ENCODE peak calls at places on chromosome 5, in eight cellular contexts. One of them, this sample, is unnamed.

GRCh38 chr5:28254846-28255245 is 1216.5 kb upstream of the CDH9 start:
- DNase-seq in spleen: no peak
- DNase-seq in RWPE1: no peak
- DNase-seq in left ventricle myocardium inferior: no peak
- DNase-seq in fibroblast of lung: peak
- DNase-seq in OCI-LY7: no peak
- DNase-seq in endothelial cell: no peak
- DNase-seq in lower lobe of right lung: no peak
- DNase-seq in this sample: no peak

GRCh38 chr5:26761040-26761439 is 277.3 kb downstream of the CDH9 start:
- DNase-seq in fibroblast of lung: no peak
- DNase-seq in RWPE1: no peak
- DNase-seq in OCI-LY7: no peak
- DNase-seq in lower lobe of right lung: no peak
- DNase-seq in left ventricle myocardium inferior: no peak
- DNase-seq in endothelial cell: no peak
- DNase-seq in spleen: no peak
- DNase-seq in this sample: no peak

GRCh38 chr5:60404171-60404570 is 295.8 kb downstream of the DEPDC1B start:
- DNase-seq in endothelial cell: no peak
- DNase-seq in lower lobe of right lung: no peak
- DNase-seq in left ventricle myocardium inferior: no peak
- DNase-seq in fibroblast of lung: no peak
- DNase-seq in spleen: no peak
- DNase-seq in RWPE1: no peak
- DNase-seq in OCI-LY7: no peak
- DNase-seq in this sample: no peak

GRCh38 chr5:1545798-1546355 is 22.1 kb upstream of the LPCAT1 start:
- DNase-seq in spleen: no peak
- DNase-seq in RWPE1: peak
- DNase-seq in fibroblast of lung: no peak
- DNase-seq in lower lobe of right lung: peak
- DNase-seq in OCI-LY7: no peak
- DNase-seq in left ventricle myocardium inferior: no peak
- DNase-seq in endothelial cell: no peak
- DNase-seq in this sample: no peak

GRCh38 chr5:9698125-9698848 is 68.1 kb upstream of the TAS2R1 start:
- DNase-seq in spleen: no peak
- DNase-seq in left ventricle myocardium inferior: no peak
- DNase-seq in endothelial cell: no peak
- DNase-seq in fibroblast of lung: peak
- DNase-seq in lower lobe of right lung: no peak
- DNase-seq in RWPE1: no peak
- DNase-seq in OCI-LY7: no peak
- DNase-seq in this sample: no peak

GRCh38 chr5:110288766-110289165 is 437.7 kb downstream of the TMEM232 start:
- DNase-seq in lower lobe of right lung: no peak
- DNase-seq in endothelial cell: no peak
- DNase-seq in RWPE1: no peak
- DNase-seq in OCI-LY7: no peak
- DNase-seq in spleen: no peak
- DNase-seq in fibroblast of lung: peak
- DNase-seq in left ventricle myocardium inferior: no peak
- DNase-seq in this sample: no peak

GRCh38 chr5:178460598-178461425 is 129.4 kb downstream of the COL23A1 start:
- DNase-seq in left ventricle myocardium inferior: peak
- DNase-seq in endothelial cell: peak
- DNase-seq in OCI-LY7: peak
- DNase-seq in spleen: peak
- DNase-seq in fibroblast of lung: peak
- DNase-seq in RWPE1: peak
- DNase-seq in lower lobe of right lung: peak
- DNase-seq in this sample: peak

GRCh38 chr5:141192110-141192725 is at the start of gene PCDHB10:
- DNase-seq in OCI-LY7: peak
- DNase-seq in RWPE1: no peak
- DNase-seq in endothelial cell: peak
- DNase-seq in spleen: no peak
- DNase-seq in fibroblast of lung: peak
- DNase-seq in left ventricle myocardium inferior: no peak
- DNase-seq in lower lobe of right lung: no peak
- DNase-seq in this sample: no peak

GRCh38 chr5:51475628-51476027 is 92.4 kb downstream of the ISL1 start:
- DNase-seq in RWPE1: no peak
- DNase-seq in fibroblast of lung: no peak
- DNase-seq in OCI-LY7: no peak
- DNase-seq in spleen: no peak
- DNase-seq in lower lobe of right lung: no peak
- DNase-seq in endothelial cell: no peak
- DNase-seq in left ventricle myocardium inferior: no peak
- DNase-seq in this sample: no peak

GRCh38 chr5:134138416-134139376 is 24.2 kb downstream of the TCF7 start:
- DNase-seq in fibroblast of lung: no peak
- DNase-seq in RWPE1: peak
- DNase-seq in lower lobe of right lung: peak
- DNase-seq in left ventricle myocardium inferior: peak
- DNase-seq in spleen: peak
- DNase-seq in endothelial cell: no peak
- DNase-seq in OCI-LY7: no peak
- DNase-seq in this sample: peak
- TF ChIP-seq CTCF in fibroblast of lung: no peak
- TF ChIP-seq CTCF in RWPE1: no peak
- TF ChIP-seq CTCF in lower lobe of right lung: no peak
- TF ChIP-seq CTCF in left ventricle myocardium inferior: no peak
- TF ChIP-seq CTCF in spleen: no peak
- TF ChIP-seq CTCF in endothelial cell: no peak
- TF ChIP-seq CTCF in OCI-LY7: no peak
- TF ChIP-seq CTCF in this sample: no peak

GRCh38 chr5:80935811-80936385 is 24.3 kb upstream of the RASGRF2 start:
- DNase-seq in fibroblast of lung: no peak
- DNase-seq in OCI-LY7: no peak
- DNase-seq in RWPE1: no peak
- DNase-seq in left ventricle myocardium inferior: no peak
- DNase-seq in lower lobe of right lung: no peak
- DNase-seq in endothelial cell: no peak
- DNase-seq in spleen: no peak
- DNase-seq in this sample: no peak
- TF ChIP-seq CTCF in fibroblast of lung: no peak
- TF ChIP-seq CTCF in OCI-LY7: peak
- TF ChIP-seq CTCF in RWPE1: no peak
- TF ChIP-seq CTCF in left ventricle myocardium inferior: no peak
- TF ChIP-seq CTCF in lower lobe of right lung: no peak
- TF ChIP-seq CTCF in endothelial cell: no peak
- TF ChIP-seq CTCF in spleen: no peak
- TF ChIP-seq CTCF in this sample: no peak

DNA sequence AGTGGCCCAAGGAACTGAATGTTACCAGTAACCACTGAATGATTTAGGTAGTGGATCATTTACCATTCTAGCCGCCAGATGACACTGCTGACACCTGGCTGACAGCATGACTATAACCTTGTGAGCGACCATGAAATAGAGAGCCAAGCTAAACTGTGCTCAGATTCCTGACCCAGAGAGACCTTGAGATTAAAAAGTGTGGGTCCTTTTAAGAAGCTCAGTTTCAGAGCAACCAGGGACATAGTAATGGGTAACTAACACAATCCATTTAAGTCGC is 566.0 kb downstream of the EFNA5 start:
- DNase-seq in spleen: no peak
- DNase-seq in left ventricle myocardium inferior: no peak
- DNase-seq in RWPE1: peak
- DNase-seq in lower lobe of right lung: no peak
- DNase-seq in OCI-LY7: peak
- DNase-seq in endothelial cell: no peak
- DNase-seq in fibroblast of lung: no peak
- DNase-seq in this sample: no peak
- TF ChIP-seq CTCF in spleen: no peak
- TF ChIP-seq CTCF in left ventricle myocardium inferior: peak
- TF ChIP-seq CTCF in RWPE1: peak
- TF ChIP-seq CTCF in lower lobe of right lung: no peak
- TF ChIP-seq CTCF in OCI-LY7: peak
- TF ChIP-seq CTCF in endothelial cell: no peak
- TF ChIP-seq CTCF in fibroblast of lung: no peak
- TF ChIP-seq CTCF in this sample: no peak

GRCh38 chr5:76485511-76485910 is 82.4 kb downstream of the IQGAP2 start:
- DNase-seq in left ventricle myocardium inferior: no peak
- DNase-seq in spleen: no peak
- DNase-seq in lower lobe of right lung: no peak
- DNase-seq in OCI-LY7: no peak
- DNase-seq in RWPE1: no peak
- DNase-seq in endothelial cell: no peak
- DNase-seq in fibroblast of lung: no peak
- DNase-seq in this sample: no peak

GRCh38 chr5:76479973-76480667 is 77.0 kb downstream of the IQGAP2 start:
- DNase-seq in lower lobe of right lung: no peak
- DNase-seq in RWPE1: no peak
- DNase-seq in left ventricle myocardium inferior: no peak
- DNase-seq in endothelial cell: no peak
- DNase-seq in OCI-LY7: no peak
- DNase-seq in fibroblast of lung: no peak
- DNase-seq in spleen: no peak
- DNase-seq in this sample: no peak

GRCh38 chr5:76487784-76488183 is 84.7 kb downstream of the IQGAP2 start:
- DNase-seq in lower lobe of right lung: no peak
- DNase-seq in endothelial cell: no peak
- DNase-seq in RWPE1: no peak
- DNase-seq in spleen: no peak
- DNase-seq in OCI-LY7: no peak
- DNase-seq in left ventricle myocardium inferior: no peak
- DNase-seq in fibroblast of lung: no peak
- DNase-seq in this sample: no peak

GRCh38 chr5:76482961-76483360 is 79.9 kb downstream of the IQGAP2 start:
- DNase-seq in endothelial cell: no peak
- DNase-seq in OCI-LY7: no peak
- DNase-seq in lower lobe of right lung: no peak
- DNase-seq in left ventricle myocardium inferior: no peak
- DNase-seq in fibroblast of lung: no peak
- DNase-seq in spleen: no peak
- DNase-seq in RWPE1: no peak
- DNase-seq in this sample: no peak

GRCh38 chr5:76483433-76483832 is 80.3 kb downstream of the IQGAP2 start:
- DNase-seq in endothelial cell: no peak
- DNase-seq in lower lobe of right lung: no peak
- DNase-seq in OCI-LY7: peak
- DNase-seq in left ventricle myocardium inferior: no peak
- DNase-seq in spleen: no peak
- DNase-seq in fibroblast of lung: no peak
- DNase-seq in RWPE1: no peak
- DNase-seq in this sample: no peak
- TF ChIP-seq CTCF in endothelial cell: no peak
- TF ChIP-seq CTCF in lower lobe of right lung: no peak
- TF ChIP-seq CTCF in OCI-LY7: peak
- TF ChIP-seq CTCF in left ventricle myocardium inferior: no peak
- TF ChIP-seq CTCF in spleen: no peak
- TF ChIP-seq CTCF in fibroblast of lung: no peak
- TF ChIP-seq CTCF in RWPE1: no peak
- TF ChIP-seq CTCF in this sample: no peak

GRCh38 chr5:43179836-43180235 is 12.2 kb upstream of the NIM1K start:
- DNase-seq in lower lobe of right lung: no peak
- DNase-seq in fibroblast of lung: no peak
- DNase-seq in OCI-LY7: no peak
- DNase-seq in RWPE1: no peak
- DNase-seq in left ventricle myocardium inferior: no peak
- DNase-seq in spleen: no peak
- DNase-seq in endothelial cell: no peak
- DNase-seq in this sample: no peak
- TF ChIP-seq CTCF in lower lobe of right lung: no peak
- TF ChIP-seq CTCF in fibroblast of lung: no peak
- TF ChIP-seq CTCF in OCI-LY7: no peak
- TF ChIP-seq CTCF in RWPE1: no peak
- TF ChIP-seq CTCF in left ventricle myocardium inferior: no peak
- TF ChIP-seq CTCF in spleen: no peak
- TF ChIP-seq CTCF in endothelial cell: no peak
- TF ChIP-seq CTCF in this sample: no peak

GRCh38 chr5:17190799-17191391 is 26.5 kb upstream of the BASP1 start:
- DNase-seq in spleen: no peak
- DNase-seq in OCI-LY7: no peak
- DNase-seq in left ventricle myocardium inferior: no peak
- DNase-seq in RWPE1: no peak
- DNase-seq in endothelial cell: no peak
- DNase-seq in fibroblast of lung: no peak
- DNase-seq in lower lobe of right lung: no peak
- DNase-seq in this sample: no peak
- TF ChIP-seq CTCF in spleen: no peak
- TF ChIP-seq CTCF in OCI-LY7: peak
- TF ChIP-seq CTCF in left ventricle myocardium inferior: peak
- TF ChIP-seq CTCF in RWPE1: peak
- TF ChIP-seq CTCF in endothelial cell: no peak
- TF ChIP-seq CTCF in fibroblast of lung: no peak
- TF ChIP-seq CTCF in lower lobe of right lung: no peak
- TF ChIP-seq CTCF in this sample: no peak

DNA sequence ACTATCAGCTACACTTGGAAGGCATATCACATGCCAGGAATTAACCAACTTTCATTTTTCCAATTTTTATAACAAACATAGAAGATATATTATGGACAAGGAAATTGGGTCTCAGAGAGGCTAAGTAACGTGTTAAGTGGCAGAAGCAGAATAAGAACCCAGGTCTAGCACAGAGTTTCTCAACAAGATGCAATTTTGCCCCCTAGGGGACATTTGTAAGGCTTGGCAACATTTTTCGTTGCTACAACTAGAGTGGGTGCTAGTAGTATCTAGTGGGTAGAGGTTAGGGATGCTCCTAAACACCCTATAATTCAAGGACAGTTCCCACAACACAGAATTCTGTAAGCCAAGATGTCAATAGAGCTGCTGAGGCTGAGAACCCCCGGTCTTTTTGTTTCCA is 180.6 kb downstream of the SNCAIP start:
- DNase-seq in fibroblast of lung: peak
- DNase-seq in OCI-LY7: peak
- DNase-seq in endothelial cell: no peak
- DNase-seq in left ventricle myocardium inferior: no peak
- DNase-seq in RWPE1: no peak
- DNase-seq in spleen: no peak
- DNase-seq in lower lobe of right lung: no peak
- DNase-seq in this sample: no peak
- TF ChIP-seq CTCF in fibroblast of lung: no peak
- TF ChIP-seq CTCF in OCI-LY7: peak
- TF ChIP-seq CTCF in endothelial cell: no peak
- TF ChIP-seq CTCF in left ventricle myocardium inferior: peak
- TF ChIP-seq CTCF in RWPE1: no peak
- TF ChIP-seq CTCF in spleen: no peak
- TF ChIP-seq CTCF in lower lobe of right lung: peak
- TF ChIP-seq CTCF in this sample: no peak

This sample was measured in omental fat pad.